ENCODE peak calls at places on chromosomes 4 and X, in six cellular contexts. X is H9, S is mesendoderm, L is IMR-90, V is mesenchymal stem cell, T is trophoblast cell. U is an unnamed sample.
A peak's percentile ranks its signal among the peaks of the same experiment; 100 is the strongest.

GRCh38 chr4:64250488-64250887 is 158.8 kb downstream of the TECRL start:
- DNase-seq in T (no peak), X (no peak), S (no peak), V (no peak), L (no peak), U (no peak)

GRCh38 chrX:111047575-111047974 is 48.4 kb upstream of the PAK3 start:
- DNase-seq in T (no peak), X (no peak), S (no peak), L (no peak), V (no peak), U (no peak)

GRCh38 chr4:26583538-26583864 is 383 bp upstream of the TBC1D19 start:
- DNase-seq in V (no peak), S (no peak), X (no peak), L (no peak), T (no peak), U (peak; percentile 1)

GRCh38 chr4:119490335-119490734 is 138.3 kb downstream of the PDE5A start:
- DNase-seq in T (peak; percentile 10), V (peak; percentile 45), S (peak; percentile 73), L (peak; percentile 69), X (peak; percentile 32), U (no peak)

GRCh38 chr4:55323375-55323774 is 22.7 kb upstream of the SRD5A3 start:
- DNase-seq in V (no peak), T (no peak), S (no peak), L (no peak), X (no peak), U (no peak)

GRCh38 chr4:83219344-83219990 is 65.1 kb downstream of the COQ2 start:
- DNase-seq in X (no peak), L (no peak), T (peak; percentile 36), V (no peak), S (no peak), U (no peak)

GRCh38 chrX:97685753-97686152 is 802.0 kb downstream of the RPA4 start:
- DNase-seq in X (no peak), V (peak; percentile 29), S (peak; percentile 14), L (peak; percentile 40), T (peak; percentile 47), U (no peak)

GRCh38 chr4:39642885-39643550 is 4.4 kb upstream of the SMIM14 start:
- DNase-seq in S (no peak), L (peak; percentile 49), X (no peak), V (no peak), T (no peak), U (no peak)

GRCh38 chr4:178316211-178316610 is 874.0 kb upstream of the AGA start:
- DNase-seq in S (no peak), T (no peak), X (no peak), V (no peak), L (no peak), U (no peak)

GRCh38 chr4:163495900-163496299 is 1.4 kb downstream of the TMA16 start:
- DNase-seq in X (no peak), S (no peak), V (peak; percentile 13), L (no peak), T (no peak), U (no peak)

GRCh38 chrX:13010546-13010945 is 33.9 kb downstream of the FAM9C start:
- DNase-seq in S (no peak), X (no peak), V (no peak), L (no peak), T (no peak), U (no peak)

GRCh38 chr4:128908735-128909134 is 99.2 kb downstream of the JADE1 start:
- DNase-seq in L (peak; percentile 4), V (peak; percentile 8), X (no peak), S (no peak), T (peak; percentile 57), U (no peak)

GRCh38 chr4:14446311-14446710 is 556.0 kb upstream of the CPEB2 start:
- DNase-seq in S (no peak), T (no peak), X (no peak), L (peak; percentile 1), V (no peak), U (no peak)

GRCh38 chr4:40046311-40046980 is 10.2 kb upstream of the N4BP2 start:
- DNase-seq in V (peak; percentile 64), T (peak; percentile 84), X (no peak), L (peak; percentile 64), S (peak; percentile 56), U (no peak)

GRCh38 chr4:52643846-52644245 is 15.3 kb downstream of the USP46 start:
- DNase-seq in L (peak; percentile 78), V (peak; percentile 69), S (no peak), X (no peak), T (no peak), U (no peak)

GRCh38 chr4:9924750-9925149 is 96.5 kb downstream of the SLC2A9 start:
- DNase-seq in T (no peak), S (no peak), L (peak; percentile 13), V (no peak), X (no peak), U (no peak)

GRCh38 chr4:70739496-70740337 is 18.0 kb downstream of the RUFY3 start:
- DNase-seq in S (peak; percentile 45), T (peak; percentile 26), V (peak; percentile 37), X (no peak), L (peak; percentile 34), U (no peak)

GRCh38 chr4:8274772-8275241 is 5.3 kb downstream of the HTRA3 start:
- DNase-seq in L (peak; percentile 93), T (no peak), X (no peak), V (peak; percentile 95), S (no peak), U (peak; percentile 67)

GRCh38 chrX:20159811-20160385 is 18.3 kb upstream of the EIF1AX start:
- DNase-seq in V (no peak), S (no peak), L (no peak), T (no peak), X (no peak), U (no peak)

GRCh38 chr4:153137168-153137567 is 67.1 kb upstream of the TRIM2 start:
- DNase-seq in X (no peak), S (peak; percentile 51), L (peak; percentile 83), V (peak; percentile 79), T (peak; percentile 30), U (no peak)

GRCh38 chrX:42079968-42080367 is 156.6 kb upstream of the CASK start:
- DNase-seq in X (no peak), T (peak; percentile 43), S (no peak), L (peak; percentile 39), V (peak; percentile 28), U (no peak)

GRCh38 chr4:169571435-169571834 is 40.9 kb downstream of the NEK1 start:
- DNase-seq in V (no peak), S (no peak), T (peak; percentile 48), L (no peak), X (no peak), U (no peak)

GRCh38 chr4:6727081-6727942 is 11.3 kb downstream of the BLOC1S4 start:
- DNase-seq in V (peak; percentile 54), S (peak; percentile 44), L (no peak), X (peak; percentile 67), T (no peak), U (peak; percentile 67)

GRCh38 chr4:186012071-186012470 is 56.9 kb upstream of the TLR3 start:
- DNase-seq in L (no peak), T (no peak), S (no peak), X (no peak), V (no peak), U (no peak)

GRCh38 chr4:186013404-186014186 is 55.4 kb upstream of the TLR3 start:
- DNase-seq in L (no peak), S (no peak), X (no peak), V (no peak), T (no peak), U (no peak)

GRCh38 chr4:186008057-186008456 is 60.9 kb upstream of the TLR3 start:
- DNase-seq in S (no peak), X (no peak), T (no peak), L (no peak), V (no peak), U (no peak)

GRCh38 chr4:186010821-186011220 is 58.1 kb upstream of the TLR3 start:
- DNase-seq in X (no peak), V (no peak), L (no peak), T (no peak), S (no peak), U (no peak)

GRCh38 chr4:186009976-186010375 is 59.0 kb upstream of the TLR3 start:
- DNase-seq in S (no peak), V (no peak), L (no peak), T (no peak), X (no peak), U (no peak)
- H2BK120ac ChIP-seq in S (no peak overlapping the region), V (no peak overlapping the region), L (no peak overlapping the region), T (no peak overlapping the region), X (no peak overlapping the region), U (no peak overlapping the region)

GRCh38 chrX:154019633-154020499 is at the start of gene IRAK1:
- DNase-seq in L (peak; percentile 52), S (peak; percentile 45), V (peak; percentile 66), X (no peak), T (peak; percentile 57), U (peak; percentile 27)
- H2BK120ac ChIP-seq in L (peak within 1 kb of the TSS; percentile 31), S (no peak within 1 kb of the TSS), V (peak within 1 kb of the TSS; percentile 85), X (no peak within 1 kb of the TSS), T (peak within 1 kb of the TSS; percentile 30), U (no peak within 1 kb of the TSS)

DNA sequence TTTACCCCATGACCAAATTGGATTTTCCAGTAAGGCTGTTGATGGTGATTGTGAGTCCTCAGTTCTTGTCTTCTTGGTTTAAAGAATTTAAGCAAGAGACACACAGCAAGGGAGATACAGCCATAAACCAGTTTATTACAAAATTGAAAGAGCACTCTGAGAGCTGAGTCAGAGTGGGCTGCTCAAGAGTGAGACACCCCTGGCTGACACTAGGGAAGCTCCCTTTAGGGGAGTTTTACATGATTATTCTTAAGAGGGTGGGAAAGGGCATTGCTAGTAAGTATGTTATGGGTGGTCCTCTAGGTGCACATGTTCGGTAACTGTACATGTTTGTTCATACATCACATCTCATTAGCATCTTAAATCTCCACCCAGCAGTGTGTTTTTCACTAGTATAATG is 18.8 kb upstream of the ZNF81 start:
- DNase-seq in V (no peak), S (no peak), T (no peak), L (no peak), X (no peak), U (no peak)
- H2BK120ac ChIP-seq in V (no peak overlapping the region), S (no peak overlapping the region), T (no peak overlapping the region), L (no peak overlapping the region), X (no peak overlapping the region), U (no peak overlapping the region)

GRCh38 chr4:126715067-126715466 is 917.7 kb upstream of the INTU start:
- DNase-seq in L (no peak), S (no peak), V (no peak), T (no peak), X (peak; percentile 47), U (no peak)

GRCh38 chr4:126719803-126720202 is 913.0 kb upstream of the INTU start:
- DNase-seq in L (no peak), T (no peak), V (no peak), S (no peak), X (no peak), U (no peak)

GRCh38 chr4:126718161-126718560 is 914.6 kb upstream of the INTU start:
- DNase-seq in L (peak; percentile 32), T (no peak), V (no peak), X (no peak), S (no peak), U (no peak)

GRCh38 chr4:126710935-126711334 is 921.8 kb upstream of the INTU start:
- DNase-seq in T (no peak), X (no peak), L (no peak), V (no peak), S (no peak), U (no peak)

DNA sequence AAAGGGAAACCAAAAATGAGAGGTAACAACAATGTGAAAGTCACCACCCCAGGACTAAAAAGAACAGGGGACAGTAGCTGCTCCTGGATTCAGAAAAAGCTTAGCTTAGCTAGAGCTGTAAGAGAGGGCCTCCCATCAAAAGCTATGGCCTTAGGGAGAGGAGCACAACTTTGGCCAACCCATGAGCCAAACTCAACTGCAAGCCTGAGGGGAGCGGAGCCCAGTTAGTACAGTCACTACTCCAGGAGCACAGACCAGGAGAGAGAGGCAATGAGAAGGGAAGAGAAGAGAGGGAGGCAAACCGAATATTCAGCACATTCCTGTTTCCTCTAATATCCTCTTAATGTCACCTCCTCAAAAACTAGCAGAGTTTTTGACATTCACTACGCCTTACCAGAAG is 917.1 kb upstream of the INTU start:
- DNase-seq in L (no peak), T (no peak), S (no peak), V (no peak), X (no peak), U (no peak)
- H2BK120ac ChIP-seq in L (no peak overlapping the region), T (no peak overlapping the region), S (no peak overlapping the region), V (no peak overlapping the region), X (no peak overlapping the region), U (no peak overlapping the region)

U was measured in neuronal stem cell.